ENCODE peak calls at places on chromosomes 6 and 20, in seven cellular contexts. M is tibial artery, E is tibial nerve, W is mammary epithelial cell, U is psoas muscle, S is adrenal gland, G is ascending aorta. K is an unnamed sample. For H3K27me3 and H3K4me1, the result is how much of the 10 kb centered on the place peaks cover.

GRCh38 chr20:64222273-64222672 is 33.3 kb upstream of the PCMTD2 start:
- DNase-seq in M (no peak), E (no peak), W (peak), U (no peak), S (no peak), G (no peak), K (no peak)

GRCh38 chr6:133947302-133947900 is 5.6 kb upstream of the TBPL1 start:
- DNase-seq in M (no peak), E (no peak), W (no peak), U (no peak), S (no peak), G (no peak), K (no peak)

GRCh38 chr6:74715362-74716068 is 490.3 kb downstream of the COL12A1 start:
- DNase-seq in M (no peak), E (no peak), W (peak), U (no peak), S (no peak), G (no peak), K (no peak)

GRCh38 chr6:6892706-6893601 is 214.8 kb upstream of the RREB1 start:
- DNase-seq in M (no peak), E (no peak), W (no peak), U (peak), S (no peak), G (no peak), K (no peak)

GRCh38 chr6:15020114-15020770 is 225.6 kb upstream of the JARID2 start:
- DNase-seq in M (no peak), E (no peak), W (no peak), U (no peak), S (no peak), G (no peak), K (no peak)

GRCh38 chr6:152404458-152404857 is 232.7 kb downstream of the SYNE1 start:
- DNase-seq in M (no peak), E (no peak), W (no peak), U (no peak), S (no peak), G (no peak), K (no peak)

GRCh38 chr6:41191569-41191968 is 9.4 kb downstream of the TREML2 start:
- DNase-seq in M (no peak), E (no peak), W (no peak), U (no peak), S (no peak), G (no peak), K (no peak)

GRCh38 chr6:157019733-157020132 is 242.6 kb downstream of the ARID1B start:
- DNase-seq in M (no peak), E (no peak), W (no peak), U (no peak), S (no peak), G (no peak), K (no peak)

GRCh38 chr6:45513331-45513730 is 135.6 kb upstream of the SUPT3H start:
- DNase-seq in M (no peak), E (no peak), W (no peak), U (no peak), S (no peak), G (no peak), K (no peak)

GRCh38 chr20:17749628-17749978 is 49.8 kb downstream of the BANF2 start:
- DNase-seq in M (no peak), E (no peak), W (no peak), U (no peak), S (no peak), G (no peak), K (no peak)

GRCh38 chr6:56459030-56459805 is 183.5 kb downstream of the DST start:
- DNase-seq in M (no peak), E (no peak), W (no peak), U (no peak), S (no peak), G (no peak), K (no peak)

GRCh38 chr20:53623454-53624206 is 30.0 kb upstream of the ZNF217 start:
- DNase-seq in M (peak), E (peak), W (peak), U (peak), S (peak), G (peak), K (no peak)

GRCh38 chr6:129619579-129620233 is 90.3 kb downstream of the ARHGAP18 start:
- DNase-seq in M (no peak), E (no peak), W (peak), U (no peak), S (no peak), G (no peak), K (no peak)

GRCh38 chr20:62224113-62224855 is 4.2 kb upstream of the HRH3 start:
- DNase-seq in M (no peak), E (no peak), W (no peak), U (no peak), S (no peak), G (no peak), K (no peak)

GRCh38 chr20:62225026-62225425 is 4.9 kb upstream of the HRH3 start:
- DNase-seq in M (no peak), E (no peak), W (no peak), U (no peak), S (no peak), G (no peak), K (no peak)

GRCh38 chr20:62226707-62227590 is 6.9 kb upstream of the HRH3 start:
- DNase-seq in M (no peak), E (no peak), W (peak), U (no peak), S (no peak), G (no peak), K (no peak)

GRCh38 chr20:62227591-62227976 is 7.5 kb upstream of the HRH3 start:
- DNase-seq in M (no peak), E (no peak), W (no peak), U (no peak), S (no peak), G (no peak), K (no peak)

DNA sequence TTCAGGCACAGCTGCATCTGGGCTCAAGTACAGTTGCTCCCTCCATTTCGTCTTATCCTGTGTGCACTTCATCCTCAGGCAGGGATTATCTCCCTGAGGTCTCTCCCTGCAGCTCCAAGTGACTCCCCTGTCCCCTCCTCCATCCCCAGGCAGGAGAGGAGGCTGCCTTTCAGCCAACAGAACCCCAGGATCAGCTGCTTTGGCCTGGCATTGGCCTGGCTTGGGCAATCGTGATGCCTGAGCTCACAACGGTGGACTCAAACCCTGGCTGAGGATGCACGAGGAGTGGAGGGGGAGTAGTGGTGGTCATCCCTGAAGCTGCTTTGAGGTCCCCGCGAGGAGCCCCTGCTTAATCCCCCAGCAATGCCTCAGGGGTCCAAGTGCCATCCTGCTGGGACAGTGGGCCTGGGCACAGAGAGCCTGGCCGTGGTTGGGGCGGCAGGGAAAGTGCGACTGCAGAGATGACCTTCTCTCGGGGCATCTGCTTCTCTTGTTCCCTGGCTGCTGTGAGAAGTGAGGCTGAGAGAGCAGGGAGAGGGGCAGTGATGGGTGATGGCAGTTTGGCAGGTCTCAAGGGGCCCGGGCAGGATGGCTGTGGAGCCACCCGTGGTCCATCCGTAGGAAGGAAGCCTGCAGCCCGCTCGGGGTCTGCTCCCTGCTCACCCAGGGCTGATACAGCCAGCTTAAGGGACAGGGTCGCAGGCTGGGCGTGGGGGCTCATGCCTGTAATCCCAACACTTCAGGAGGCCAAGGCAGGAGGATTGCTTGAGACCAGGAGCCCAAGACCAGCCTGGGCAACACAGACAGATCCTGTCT is 6.0 kb upstream of the HRH3 start:
- DNase-seq in M (no peak), E (no peak), W (no peak), U (no peak), S (no peak), G (no peak), K (no peak)
- H3K27me3 ChIP-seq in M (half or more), E (under half), W (under half), U (under half), S (under half), G (under half), K (under half)

DNA sequence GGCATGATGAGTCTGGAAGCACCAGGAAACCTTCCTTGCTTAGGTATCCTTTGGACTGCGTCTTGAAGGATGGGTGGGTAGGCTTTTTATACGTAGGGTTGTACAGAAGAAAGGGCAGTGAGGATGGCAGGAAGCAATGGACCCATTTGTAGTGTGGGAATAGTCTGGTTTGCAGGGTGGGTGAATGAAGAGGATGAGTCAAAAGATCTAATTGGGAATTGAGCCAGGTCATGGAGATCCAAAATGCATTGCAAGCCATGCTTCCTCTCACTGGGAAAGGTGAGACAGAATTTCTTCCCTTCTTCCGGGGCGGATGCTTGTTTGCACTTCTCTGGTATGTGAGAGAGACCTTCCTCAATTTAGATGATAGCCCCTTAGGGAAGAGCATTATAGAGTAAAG is 10.1 kb upstream of the BTBD3 start:
- DNase-seq in M (no peak), E (no peak), W (peak), U (no peak), S (no peak), G (no peak), K (no peak)
- H3K4me1 ChIP-seq in M (under half), E (under half), W (under half), U (under half), S (under half), G (under half), K (under half)

DNA sequence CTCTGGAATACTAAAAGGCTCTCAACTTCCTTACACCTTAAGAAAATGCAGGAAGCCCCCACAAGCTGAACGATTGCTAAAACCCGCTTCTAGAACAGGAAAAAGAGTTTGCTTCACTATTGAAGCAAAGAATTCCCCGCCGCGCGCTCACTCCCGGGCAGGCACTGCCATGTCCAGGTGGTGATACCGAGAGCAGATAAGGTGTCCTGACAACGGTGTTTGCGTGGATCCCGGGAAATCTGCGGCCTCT is 1.1 kb downstream of the RRAGD start:
- DNase-seq in M (peak), E (no peak), W (peak), U (no peak), S (no peak), G (no peak), K (no peak)
- H3K4me3 ChIP-seq in M (peak), E (peak), W (peak), U (peak), S (no peak), G (peak), K (peak)

GRCh38 chr6:43623880-43624785 is 4.9 kb downstream of the GTPBP2 start:
- DNase-seq in M (no peak), E (no peak), W (no peak), U (peak), S (no peak), G (no peak), K (no peak)

GRCh38 chr6:43624786-43625288 is 4.2 kb downstream of the GTPBP2 start:
- DNase-seq in M (no peak), E (no peak), W (no peak), U (peak), S (no peak), G (no peak), K (no peak)

GRCh38 chr6:43622541-43622940 is 6.5 kb downstream of the GTPBP2 start:
- DNase-seq in M (no peak), E (no peak), W (no peak), U (peak), S (no peak), G (no peak), K (no peak)

GRCh38 chr6:43627008-43627825 is 1.8 kb downstream of the GTPBP2 start:
- DNase-seq in M (peak), E (peak), W (peak), U (peak), S (peak), G (peak), K (no peak)

GRCh38 chr6:43625393-43625992 is 3.6 kb downstream of the GTPBP2 start:
- DNase-seq in M (no peak), E (no peak), W (no peak), U (peak), S (no peak), G (no peak), K (no peak)
- H3K27me3 ChIP-seq in M (under half), E (under half), W (under half), U (under half), S (under half), G (under half), K (under half)

DNA sequence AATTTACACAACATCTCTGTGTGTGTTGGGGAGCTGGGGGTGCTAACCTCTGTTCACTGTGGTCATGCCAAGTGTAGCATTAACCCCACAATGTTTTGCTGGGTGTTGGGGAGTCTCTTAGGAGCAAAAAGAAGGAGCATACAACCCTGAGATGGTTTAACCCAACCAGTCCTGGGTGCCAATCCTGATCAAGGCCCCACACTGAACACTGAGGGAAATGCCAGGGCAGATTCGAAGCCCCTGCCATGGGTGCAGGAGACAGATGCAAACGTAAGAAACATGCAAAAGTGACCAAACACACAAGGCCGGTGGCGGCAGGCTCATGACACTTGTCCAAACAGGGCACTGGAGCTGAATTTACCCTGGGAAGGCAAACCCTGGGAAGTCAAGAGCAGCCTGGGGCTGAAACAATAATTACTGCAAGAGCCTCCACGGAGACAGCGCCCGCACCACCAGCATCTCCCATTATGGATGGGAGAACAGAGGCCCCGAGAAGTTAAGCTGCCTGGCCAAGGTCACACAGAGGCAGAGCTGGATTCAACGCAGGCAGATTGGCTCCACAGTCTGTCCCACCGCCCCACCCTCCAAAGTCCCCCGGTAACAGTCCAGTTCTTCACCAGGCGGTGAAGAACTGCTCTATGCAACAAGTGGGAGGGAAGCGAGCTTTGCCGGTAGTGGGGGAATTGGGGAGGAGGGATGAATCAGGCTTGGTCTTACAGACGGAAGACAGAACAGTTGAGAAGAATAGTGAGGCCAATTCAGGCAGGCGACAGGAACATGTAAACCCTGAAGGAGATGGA is 8.5 kb downstream of the ACSS1 start:
- DNase-seq in M (peak), E (peak), W (no peak), U (peak), S (no peak), G (no peak), K (no peak)
- H3K4me1 ChIP-seq in M (half or more), E (half or more), W (under half), U (half or more), S (under half), G (half or more), K (half or more)